ENCODE peak calls at places on chromosome 6, in five cellular contexts. W is uterus, B is psoas muscle, D is adrenal gland, U is foreskin keratinocyte. Q is an unnamed sample.
A peak's percentile ranks its signal among the peaks of the same experiment; 100 is the strongest.

GRCh38 chr6:81969011-81969410 is 216.5 kb upstream of the TENT5A start:
- DNase-seq in W (no peak), B (no peak), D (no peak), U (no peak), Q (no peak)

GRCh38 chr6:17932362-17932852 is 55.0 kb downstream of the KIF13A start:
- DNase-seq in W (peak; percentile 42), B (no peak), D (peak; percentile 68), U (peak; percentile 77), Q (peak; percentile 45)

GRCh38 chr6:117504478-117505144 is 22.1 kb downstream of the DCBLD1 start:
- DNase-seq in W (no peak), B (no peak), D (no peak), U (no peak), Q (no peak)

GRCh38 chr6:149235130-149235561 is 82.4 kb upstream of the TAB2 start:
- DNase-seq in W (no peak), B (no peak), D (peak; percentile 67), U (peak; percentile 47), Q (peak; percentile 51)

GRCh38 chr6:83092756-83093399 is 25.4 kb downstream of the DOP1A start:
- DNase-seq in W (no peak), B (no peak), D (no peak), U (no peak), Q (no peak)

GRCh38 chr6:53171605-53172467 is 23.2 kb upstream of the GCM1 start:
- DNase-seq in W (peak; percentile 84), B (peak; percentile 92), D (peak; percentile 84), U (peak; percentile 40), Q (peak; percentile 92)

GRCh38 chr6:20600831-20601230 is 66.6 kb downstream of the CDKAL1 start:
- DNase-seq in W (no peak), B (no peak), D (no peak), U (peak; percentile 33), Q (no peak)

GRCh38 chr6:36612101-36612625 is 18.0 kb downstream of the SRSF3 start:
- DNase-seq in W (no peak), B (no peak), D (peak; percentile 7), U (no peak), Q (no peak)

GRCh38 chr6:24818346-24818745 is 19.6 kb upstream of the ARMH2 start:
- DNase-seq in W (no peak), B (no peak), D (no peak), U (no peak), Q (no peak)

GRCh38 chr6:122947355-122947754 is 48.7 kb upstream of the CLVS2 start:
- DNase-seq in W (no peak), B (no peak), D (no peak), U (peak; percentile 11), Q (no peak)

GRCh38 chr6:135922746-135923145 is 71.2 kb downstream of the PDE7B start:
- DNase-seq in W (peak; percentile 79), B (peak; percentile 65), D (no peak), U (no peak), Q (no peak)

GRCh38 chr6:33604941-33605854 is 15.9 kb upstream of the ITPR3 start:
- DNase-seq in W (no peak), B (no peak), D (no peak), U (no peak), Q (no peak)

GRCh38 chr6:31168606-31169005 is 1.9 kb downstream of the POU5F1 start:
- DNase-seq in W (no peak), B (no peak), D (no peak), U (no peak), Q (no peak)

GRCh38 chr6:41470341-41471063 is 75.7 kb upstream of the FOXP4 start:
- DNase-seq in W (peak; percentile 50), B (peak; percentile 86), D (peak; percentile 41), U (peak; percentile 24), Q (peak; percentile 51)

GRCh38 chr6:9494864-9495263 is 920.0 kb downstream of the TFAP2A start:
- DNase-seq in W (no peak), B (no peak), D (no peak), U (no peak), Q (no peak)

GRCh38 chr6:106125925-106126435 is 39.8 kb downstream of the PRDM1 start:
- DNase-seq in W (no peak), B (no peak), D (no peak), U (no peak), Q (no peak)

GRCh38 chr6:111668410-111668809 is 62.7 kb upstream of the TRAF3IP2 start:
- DNase-seq in W (no peak), B (peak; percentile 79), D (no peak), U (no peak), Q (no peak)

GRCh38 chr6:43481075-43481474 is 3.7 kb downstream of the TJAP1 start:
- DNase-seq in W (no peak), B (no peak), D (no peak), U (peak; percentile 82), Q (no peak)

GRCh38 chr6:103875221-103875620 is 984.5 kb downstream of the HACE1 start:
- DNase-seq in W (no peak), B (no peak), D (no peak), U (no peak), Q (no peak)

GRCh38 chr6:88380618-88381288 is 214.6 kb upstream of the CNR1 start:
- DNase-seq in W (no peak), B (no peak), D (no peak), U (no peak), Q (no peak)

GRCh38 chr6:72246926-72247325 is 360.6 kb downstream of the RIMS1 start:
- DNase-seq in W (no peak), B (no peak), D (no peak), U (no peak), Q (no peak)

GRCh38 chr6:43284986-43285385 is 13.1 kb upstream of the SLC22A7 start:
- DNase-seq in W (no peak), B (peak; percentile 26), D (no peak), U (no peak), Q (no peak)

GRCh38 chr6:158837684-158838625 is 18.8 kb upstream of the EZR start:
- DNase-seq in W (no peak), B (no peak), D (no peak), U (peak; percentile 82), Q (no peak)

GRCh38 chr6:82217014-82217621 is 30.4 kb downstream of the IBTK start:
- DNase-seq in W (no peak), B (no peak), D (no peak), U (no peak), Q (no peak)

GRCh38 chr6:56953597-56954388 is 1.1 kb upstream of the BEND6 start:
- DNase-seq in W (no peak), B (no peak), D (no peak), U (peak; percentile 55), Q (no peak)

GRCh38 chr6:143018955-143019354 is 41.7 kb upstream of the AIG1 start:
- DNase-seq in W (no peak), B (no peak), D (no peak), U (no peak), Q (no peak)

GRCh38 chr6:159098636-159099106 is 53.9 kb upstream of the TAGAP start:
- DNase-seq in W (no peak), B (no peak), D (no peak), U (peak; percentile 42), Q (no peak)

GRCh38 chr6:12903246-12903645 is 186.7 kb downstream of the PHACTR1 start:
- DNase-seq in W (no peak), B (no peak), D (no peak), U (no peak), Q (no peak)
- H3K27ac ChIP-seq in W (no peak overlapping the region), B (no peak overlapping the region), D (no peak overlapping the region), U (no peak overlapping the region), Q (no peak overlapping the region)

DNA sequence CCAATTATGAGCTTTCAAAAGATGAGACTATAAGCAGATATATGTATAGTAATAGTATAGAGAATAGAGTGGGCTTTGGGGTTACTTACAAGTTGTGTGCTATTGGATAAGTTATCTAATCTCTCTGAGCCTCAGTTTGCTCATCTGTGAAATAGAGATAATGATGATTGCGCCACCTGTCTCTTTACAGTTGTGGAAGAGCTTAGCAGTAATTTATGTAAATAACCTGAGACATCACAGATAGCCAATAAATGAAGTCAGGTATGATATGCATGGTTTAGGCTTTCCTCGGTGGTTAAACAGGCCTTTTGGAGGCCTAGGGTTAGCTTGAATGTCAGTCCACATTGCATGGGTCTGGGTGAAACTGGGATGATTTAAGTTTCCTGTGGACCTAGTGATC is 29.8 kb upstream of the SCUBE3 start:
- DNase-seq in W (no peak), B (no peak), D (no peak), U (no peak), Q (no peak)
- H3K4me1 ChIP-seq in W (no peaks in the 10 kb centered on the region), B (peaks cover 10% of the 10 kb centered on the region), D (peaks cover 11% of the 10 kb centered on the region), U (peaks cover 10% of the 10 kb centered on the region), Q (peaks cover 11% of the 10 kb centered on the region)

DNA sequence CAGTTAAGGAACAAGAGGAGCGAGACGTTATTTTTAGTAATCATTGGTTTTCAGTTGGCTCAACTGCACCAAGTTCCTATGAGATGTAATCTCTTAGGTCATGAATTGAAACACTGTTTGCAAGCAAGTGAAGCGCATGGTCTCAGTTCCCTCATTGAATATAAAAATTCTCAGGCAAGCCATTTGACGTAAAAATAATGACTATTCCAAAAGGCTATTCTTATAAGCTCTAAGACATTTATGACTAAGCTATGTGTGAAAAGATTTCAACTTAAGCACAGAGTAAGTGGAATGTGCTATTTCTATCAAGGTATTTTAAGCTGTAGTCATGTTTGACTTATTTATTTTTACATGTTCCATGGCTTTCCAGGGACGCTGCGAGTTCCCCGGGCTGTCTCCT is 248.5 kb downstream of the THBS2 start:
- DNase-seq in W (no peak), B (no peak), D (no peak), U (no peak), Q (no peak)
- H3K27ac ChIP-seq in W (no peak overlapping the region), B (no peak overlapping the region), D (no peak overlapping the region), U (no peak overlapping the region), Q (no peak overlapping the region)

GRCh38 chr6:129747588-129748112 is 37.7 kb upstream of the ARHGAP18 start:
- DNase-seq in W (no peak), B (no peak), D (no peak), U (no peak), Q (no peak)
- H3K4me1 ChIP-seq in W (peaks cover 5% of the 10 kb centered on the region), B (peaks cover 31% of the 10 kb centered on the region), D (peaks cover 37% of the 10 kb centered on the region), U (peaks cover 39% of the 10 kb centered on the region), Q (peaks cover 2% of the 10 kb centered on the region)

Q was measured in lung.